ENCODE peak calls at places on chromosomes 11 and 22, in four cellular contexts. A, E, V and D are unnamed samples.

GRCh38 chr22:40817737-40818136 is 1.4 kb downstream of the SLC25A17 start:
- DNase-seq in A (no peak), E (no peak), V (no peak), D (no peak)

GRCh38 chr11:69551963-69552362 is 70.5 kb downstream of the LINC01488 start:
- DNase-seq in A (peak), E (no peak), V (no peak), D (no peak)

GRCh38 chr22:41238570-41239442 is 1.9 kb downstream of the CHADL start:
- DNase-seq in A (no peak), E (no peak), V (no peak), D (peak)

GRCh38 chr11:77208535-77208934 is 80.5 kb downstream of the MYO7A start:
- DNase-seq in A (no peak), E (no peak), V (no peak), D (peak)

GRCh38 chr22:23832226-23833016 is 6.4 kb downstream of the DERL3 start:
- DNase-seq in A (peak), E (no peak), V (peak), D (no peak)

GRCh38 chr11:57163160-57163868 is 18.4 kb upstream of the LRRC55 start:
- DNase-seq in A (no peak), E (no peak), V (no peak), D (no peak)

GRCh38 chr11:117934526-117935307 is 5.5 kb upstream of the TMPRSS13 start:
- DNase-seq in A (peak), E (no peak), V (peak), D (peak)

GRCh38 chr11:68857037-68857586 is 15.4 kb upstream of the CPT1A start:
- DNase-seq in A (no peak), E (no peak), V (no peak), D (no peak)

GRCh38 chr11:72591785-72592490 is 82.3 kb downstream of the PDE2A start:
- DNase-seq in A (no peak), E (no peak), V (no peak), D (no peak)

GRCh38 chr11:130040281-130040940 is 29.3 kb upstream of the APLP2 start:
- DNase-seq in A (no peak), E (no peak), V (no peak), D (no peak)

GRCh38 chr11:11973361-11973800 is 35.0 kb downstream of the DKK3 start:
- DNase-seq in A (peak), E (peak), V (no peak), D (no peak)

GRCh38 chr22:22111267-22111751 is 128.7 kb upstream of the TOP3B start:
- DNase-seq in A (no peak), E (no peak), V (no peak), D (no peak)

GRCh38 chr22:20673341-20674195 is 100.3 kb upstream of the SERPIND1 start:
- DNase-seq in A (no peak), E (no peak), V (no peak), D (no peak)

GRCh38 chr11:17280494-17281127 is 4.1 kb downstream of the NUCB2 start:
- DNase-seq in A (no peak), E (no peak), V (no peak), D (no peak)

GRCh38 chr11:24609778-24610177 is 112.9 kb downstream of the LUZP2 start:
- DNase-seq in A (no peak), E (no peak), V (no peak), D (no peak)

GRCh38 chr22:39360674-39361413 is 11.1 kb downstream of the SYNGR1 start:
- DNase-seq in A (no peak), E (no peak), V (no peak), D (no peak)

GRCh38 chr11:85394288-85394687 is 232.9 kb downstream of the DLG2 start:
- DNase-seq in A (no peak), E (no peak), V (no peak), D (no peak)

GRCh38 chr11:83079820-83080219 is 8.1 kb upstream of the RAB30 start:
- DNase-seq in A (no peak), E (no peak), V (no peak), D (no peak)

GRCh38 chr22:41446057-41446501 is 522 bp downstream of the TOB2 start:
- DNase-seq in A (peak), E (peak), V (no peak), D (peak)

GRCh38 chr22:42680648-42681047 is 31.5 kb upstream of the CYB5R3 start:
- DNase-seq in A (no peak), E (no peak), V (no peak), D (no peak)

GRCh38 chr11:131622193-131622592 is 251.8 kb downstream of the NTM start:
- DNase-seq in A (no peak), E (no peak), V (no peak), D (no peak)

GRCh38 chr11:110169738-110170137 is 76.5 kb downstream of the ZC3H12C start:
- DNase-seq in A (no peak), E (no peak), V (no peak), D (no peak)

GRCh38 chr11:94128171-94128745 is 383 bp upstream of the PANX1 start:
- DNase-seq in A (peak), E (peak), V (no peak), D (no peak)

GRCh38 chr11:84390441-84391078 is 1104.4 kb upstream of the CCDC90B start:
- DNase-seq in A (no peak), E (no peak), V (no peak), D (no peak)

GRCh38 chr11:89161949-89162348 is 15.7 kb upstream of the TYR start:
- DNase-seq in A (no peak), E (no peak), V (no peak), D (no peak)

GRCh38 chr11:113134605-113135004 is 173.4 kb downstream of the NCAM1 start:
- DNase-seq in A (no peak), E (no peak), V (no peak), D (no peak)

DNA sequence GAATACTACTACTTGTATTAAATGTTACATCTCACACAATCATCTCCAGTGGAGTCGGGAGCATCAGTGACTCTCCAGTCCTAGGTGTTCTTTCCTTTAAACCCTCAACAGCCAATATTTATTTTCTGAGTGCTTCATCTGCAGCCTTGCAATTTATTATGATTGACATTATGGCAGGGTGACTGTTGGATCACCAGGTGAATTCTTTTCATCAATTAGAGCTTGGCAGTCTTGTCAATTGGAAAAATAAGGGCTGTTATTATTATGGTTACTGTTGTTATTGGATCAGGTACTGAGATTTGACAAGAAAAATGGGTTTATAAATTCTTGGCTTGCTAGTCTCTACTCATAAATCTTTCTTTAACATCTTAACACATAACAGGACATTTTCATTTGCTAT is 27.5 kb upstream of the HTATIP2 start:
- DNase-seq in A (no peak), E (no peak), V (no peak), D (no peak)
- TF ChIP-seq POLR2AphosphoS5 in A (no peak), E (no peak), V (no peak), D (no peak)

GRCh38 chr11:19578871-19579270 is 133.8 kb upstream of the NAV2 start:
- DNase-seq in A (no peak), E (no peak), V (no peak), D (no peak)
- H3K27ac ChIP-seq in A (peak), E (peak), V (peak), D (peak)

GRCh38 chr22:30883586-30884145 is 84.9 kb downstream of the MORC2 start:
- DNase-seq in A (no peak), E (no peak), V (no peak), D (no peak)

GRCh38 chr22:30881361-30882180 is 87.0 kb downstream of the MORC2 start:
- DNase-seq in A (no peak), E (no peak), V (no peak), D (no peak)

GRCh38 chr22:30882974-30883533 is 85.5 kb downstream of the MORC2 start:
- DNase-seq in A (no peak), E (no peak), V (no peak), D (no peak)

GRCh38 chr22:30880847-30881246 is 87.7 kb downstream of the MORC2 start:
- DNase-seq in A (no peak), E (no peak), V (no peak), D (no peak)

DNA sequence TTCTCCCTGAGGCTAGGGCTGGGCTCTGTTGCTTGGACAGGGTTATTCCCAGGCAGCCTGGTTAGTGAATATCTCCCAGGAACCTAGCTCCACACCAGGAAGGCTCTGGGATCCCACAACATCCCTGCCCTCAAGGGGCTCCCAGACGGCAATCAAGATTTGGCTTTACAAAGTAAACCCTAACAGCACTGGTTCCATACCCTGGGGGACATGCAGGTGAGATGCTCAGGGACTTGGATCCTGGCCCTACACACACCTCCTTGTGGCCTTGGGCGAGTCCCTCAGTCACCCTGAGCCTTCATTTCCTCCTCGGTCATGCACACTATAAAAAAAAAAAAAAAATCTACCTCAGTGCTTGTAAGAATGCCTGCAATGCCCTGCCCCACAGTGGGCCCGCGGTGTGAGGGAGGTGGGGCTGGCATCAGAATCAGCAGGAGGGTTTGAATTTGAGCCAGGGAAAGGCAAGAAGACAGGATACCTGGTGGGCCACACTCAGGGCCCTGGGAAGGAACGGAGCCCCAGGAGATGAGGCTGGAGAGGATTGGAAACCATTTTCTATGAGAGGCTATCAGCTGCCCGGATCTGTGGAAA is 86.3 kb downstream of the MORC2 start:
- DNase-seq in A (no peak), E (no peak), V (no peak), D (no peak)
- TF ChIP-seq EP300 in A (no peak), E (no peak), V (no peak), D (no peak)

GRCh38 chr11:104705475-104706195 is 192.6 kb downstream of the CASP12 start:
- DNase-seq in A (no peak), E (peak), V (no peak), D (peak)

GRCh38 chr11:104700609-104701008 is 197.7 kb downstream of the CASP12 start:
- DNase-seq in A (no peak), E (no peak), V (no peak), D (no peak)

DNA sequence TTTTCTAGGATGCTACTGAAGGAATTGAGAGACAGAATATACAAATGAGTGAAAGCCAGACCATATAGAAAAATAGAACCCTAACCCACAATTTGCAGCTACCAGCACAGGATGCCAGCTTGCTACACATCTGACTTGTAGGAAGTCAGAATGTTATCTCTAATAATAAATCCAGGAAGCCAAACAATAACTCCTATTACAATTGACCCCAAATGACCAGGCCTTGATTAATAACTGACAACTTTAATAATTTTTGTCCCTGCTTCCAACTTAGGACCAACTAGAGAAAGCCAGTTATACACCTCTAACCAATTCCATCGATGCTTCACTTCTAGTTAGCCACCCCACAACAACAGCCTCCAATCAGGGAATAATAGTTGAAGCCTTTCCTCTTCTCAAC is 193.4 kb downstream of the CASP12 start:
- DNase-seq in A (no peak), E (no peak), V (no peak), D (no peak)
- TF ChIP-seq POLR2AphosphoS5 in A (no peak), E (no peak), V (no peak), D (no peak)

GRCh38 chr11:66683877-66684276 is 6.2 kb upstream of the RBM4B start:
- DNase-seq in A (no peak), E (no peak), V (peak), D (no peak)

GRCh38 chr11:66685276-66686099 is 7.8 kb upstream of the RBM4B start:
- DNase-seq in A (no peak), E (no peak), V (no peak), D (no peak)

GRCh38 chr11:66686801-66687750 is 9.4 kb upstream of the RBM4B start:
- DNase-seq in A (peak), E (no peak), V (no peak), D (no peak)

GRCh38 chr11:66686100-66686785 is 8.6 kb upstream of the RBM4B start:
- DNase-seq in A (no peak), E (no peak), V (no peak), D (no peak)

GRCh38 chr11:66684635-66685034 is 6.9 kb upstream of the RBM4B start:
- DNase-seq in A (no peak), E (no peak), V (peak), D (no peak)
- H3K27ac ChIP-seq in A (no peak), E (no peak), V (peak), D (no peak)

GRCh38 chr11:75188671-75189070 is 37.8 kb downstream of the SLCO2B1 start:
- DNase-seq in A (no peak), E (no peak), V (no peak), D (no peak)
- TF ChIP-seq EP300 in A (no peak), E (no peak), V (no peak), D (no peak)

GRCh38 chr11:128400382-128401203 is 186.8 kb downstream of the ETS1 start:
- DNase-seq in A (no peak), E (no peak), V (no peak), D (no peak)
- TF ChIP-seq POLR2AphosphoS5 in A (peak), E (peak), V (no peak), D (no peak)

DNA sequence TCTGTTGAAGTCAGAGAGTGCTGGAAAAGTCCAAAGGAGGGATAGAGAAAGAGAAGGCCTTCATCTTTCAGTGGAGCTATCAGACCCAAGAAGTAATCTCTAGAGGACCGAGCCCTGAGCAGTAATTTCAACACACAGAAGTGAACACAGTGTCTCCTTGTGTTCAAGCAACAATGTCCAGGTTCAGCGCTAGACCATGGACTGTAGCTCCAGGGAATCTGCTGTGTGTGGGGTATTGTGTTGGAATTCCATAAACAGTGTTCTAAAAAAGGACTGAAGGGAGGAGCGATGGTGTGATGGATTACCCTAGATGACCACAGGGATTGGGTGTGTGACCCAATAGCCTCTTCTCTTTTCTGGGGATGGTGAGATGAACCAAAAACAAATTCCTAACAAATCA is 165.9 kb downstream of the BLID start:
- DNase-seq in A (no peak), E (no peak), V (no peak), D (no peak)
- H3K27ac ChIP-seq in A (no peak), E (no peak), V (no peak), D (no peak)

GRCh38 chr11:9613118-9613829 is 39.8 kb downstream of the WEE1 start:
- DNase-seq in A (peak), E (peak), V (peak), D (peak)
- TF ChIP-seq EP300 in A (peak), E (peak), V (no peak), D (no peak)

GRCh38 chr22:31625661-31626426 is 36.2 kb downstream of the PISD start:
- DNase-seq in A (peak), E (peak), V (no peak), D (peak)
- TF ChIP-seq POLR2AphosphoS5 in A (peak), E (no peak), V (no peak), D (no peak)